ENCODE peak calls at places on chromosomes 2 and 18, in five cellular contexts. I, K, W, A and C are unnamed samples.

GRCh38 chr2:207828361-207829057 is 58.8 kb upstream of the FZD5 start:
- DNase-seq in I (no peak), K (no peak), W (no peak), A (no peak), C (no peak)

GRCh38 chr2:46229134-46230063 is 67.8 kb upstream of the EPAS1 start:
- DNase-seq in I (peak; percentile 66), K (no peak), W (no peak), A (peak; percentile 90), C (no peak)

GRCh38 chr2:63594622-63595021 is 5.9 kb downstream of the MDH1 start:
- DNase-seq in I (no peak), K (no peak), W (no peak), A (no peak), C (no peak)

GRCh38 chr2:72932045-72932444 is 14.7 kb downstream of the EMX1 start:
- DNase-seq in I (no peak), K (no peak), W (no peak), A (peak; percentile 20), C (no peak)

GRCh38 chr2:197777823-197778407 is 7.2 kb downstream of the BOLL start:
- DNase-seq in I (no peak), K (peak; percentile 47), W (peak; percentile 16), A (peak; percentile 16), C (no peak)

GRCh38 chr2:144131042-144131441 is 388.9 kb downstream of the ZEB2 start:
- DNase-seq in I (no peak), K (no peak), W (no peak), A (peak; percentile 35), C (no peak)

GRCh38 chr2:24054366-24055010 is 4.9 kb downstream of the FKBP1B start:
- DNase-seq in I (no peak), K (no peak), W (no peak), A (no peak), C (no peak)

GRCh38 chr18:26655614-26656400 is 107.5 kb upstream of the KCTD1 start:
- DNase-seq in I (peak; percentile 74), K (no peak), W (no peak), A (peak; percentile 29), C (no peak)

GRCh38 chr18:11857177-11857887 is 6.1 kb downstream of the CHMP1B start:
- DNase-seq in I (peak; percentile 61), K (no peak), W (peak; percentile 91), A (peak; percentile 100), C (peak; percentile 89)

GRCh38 chr18:13032173-13032572 is 41.0 kb downstream of the CEP192 start:
- DNase-seq in I (no peak), K (no peak), W (no peak), A (no peak), C (no peak)

GRCh38 chr2:187978341-187978740 is 313.3 kb upstream of the GULP1 start:
- DNase-seq in I (no peak), K (no peak), W (no peak), A (no peak), C (no peak)

GRCh38 chr2:38095996-38096861 is 20.3 kb upstream of the CYP1B1 start:
- DNase-seq in I (no peak), K (no peak), W (no peak), A (no peak), C (no peak)

GRCh38 chr2:195451160-195451559 is 205.9 kb upstream of the SLC39A10 start:
- DNase-seq in I (no peak), K (no peak), W (no peak), A (no peak), C (no peak)

GRCh38 chr18:73431620-73432019 is 563.8 kb upstream of the NETO1 start:
- DNase-seq in I (peak; percentile 36), K (no peak), W (no peak), A (no peak), C (no peak)

GRCh38 chr2:109421101-109421500 is 192.7 kb downstream of the SEPTIN10 start:
- DNase-seq in I (no peak), K (no peak), W (no peak), A (no peak), C (no peak)

GRCh38 chr2:64779117-64779690 is 125.5 kb upstream of the SERTAD2 start:
- DNase-seq in I (no peak), K (no peak), W (peak; percentile 79), A (peak; percentile 98), C (no peak)

GRCh38 chr2:11129598-11130449 is 25.4 kb upstream of the SLC66A3 start:
- DNase-seq in I (peak; percentile 95), K (peak; percentile 89), W (no peak), A (no peak), C (no peak)

GRCh38 chr2:40037303-40037702 is 258.2 kb upstream of the THUMPD2 start:
- DNase-seq in I (no peak), K (peak; percentile 50), W (no peak), A (no peak), C (no peak)

GRCh38 chr2:177187631-177188312 is 24.8 kb upstream of the HNRNPA3 start:
- DNase-seq in I (no peak), K (no peak), W (peak; percentile 44), A (peak; percentile 40), C (no peak)

DNA sequence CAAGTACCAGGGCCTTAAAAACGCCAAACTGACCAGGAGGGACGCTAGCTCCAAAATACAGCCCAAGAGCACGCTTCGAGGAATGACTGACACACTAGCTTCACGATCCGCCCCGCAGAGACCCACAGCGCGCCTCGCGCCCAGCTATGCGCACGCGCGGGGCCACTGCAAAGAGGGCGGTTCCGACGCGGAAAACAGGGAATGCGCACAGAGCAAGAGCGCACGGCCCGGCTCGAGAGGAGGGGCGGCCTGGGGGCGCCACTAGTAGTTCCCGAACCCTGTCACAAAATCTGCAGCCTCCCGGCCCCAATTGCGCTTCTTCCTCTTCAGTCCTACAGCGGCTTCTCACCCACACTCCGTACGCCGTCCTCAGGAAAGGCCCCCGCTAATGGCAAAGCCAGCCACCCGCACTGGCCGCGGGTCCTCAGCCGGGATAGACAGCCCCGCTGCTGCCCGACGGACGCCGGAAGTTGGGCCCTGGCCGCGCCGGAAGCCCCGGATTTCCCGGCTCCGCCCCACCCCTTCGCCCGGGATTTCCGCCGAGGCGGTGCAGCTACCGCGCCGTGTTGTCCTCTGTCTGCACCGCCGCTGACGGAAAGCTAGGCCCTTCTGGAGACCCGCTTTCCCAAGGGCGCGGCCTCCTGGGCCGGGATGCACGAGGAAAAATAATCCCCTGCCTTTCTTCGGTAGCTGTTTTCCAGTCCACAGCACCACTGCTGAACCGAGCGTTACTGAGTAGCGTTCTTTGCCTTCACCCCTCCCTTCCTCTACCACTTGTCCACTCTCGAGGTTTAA is at the start of gene HDHD2:
- DNase-seq in I (peak; percentile 86), K (peak; percentile 64), W (peak; percentile 8), A (peak; percentile 66), C (peak; percentile 95)
- TF ChIP-seq CTCF in I (no peak), K (no peak), W (no peak), A (no peak), C (peak; percentile 9)

GRCh38 chr2:84288335-84288734 is 170.7 kb downstream of the SUCLG1 start:
- DNase-seq in I (peak; percentile 40), K (no peak), W (no peak), A (no peak), C (no peak)
- TF ChIP-seq CTCF in I (no peak), K (no peak), W (no peak), A (no peak), C (no peak)

DNA sequence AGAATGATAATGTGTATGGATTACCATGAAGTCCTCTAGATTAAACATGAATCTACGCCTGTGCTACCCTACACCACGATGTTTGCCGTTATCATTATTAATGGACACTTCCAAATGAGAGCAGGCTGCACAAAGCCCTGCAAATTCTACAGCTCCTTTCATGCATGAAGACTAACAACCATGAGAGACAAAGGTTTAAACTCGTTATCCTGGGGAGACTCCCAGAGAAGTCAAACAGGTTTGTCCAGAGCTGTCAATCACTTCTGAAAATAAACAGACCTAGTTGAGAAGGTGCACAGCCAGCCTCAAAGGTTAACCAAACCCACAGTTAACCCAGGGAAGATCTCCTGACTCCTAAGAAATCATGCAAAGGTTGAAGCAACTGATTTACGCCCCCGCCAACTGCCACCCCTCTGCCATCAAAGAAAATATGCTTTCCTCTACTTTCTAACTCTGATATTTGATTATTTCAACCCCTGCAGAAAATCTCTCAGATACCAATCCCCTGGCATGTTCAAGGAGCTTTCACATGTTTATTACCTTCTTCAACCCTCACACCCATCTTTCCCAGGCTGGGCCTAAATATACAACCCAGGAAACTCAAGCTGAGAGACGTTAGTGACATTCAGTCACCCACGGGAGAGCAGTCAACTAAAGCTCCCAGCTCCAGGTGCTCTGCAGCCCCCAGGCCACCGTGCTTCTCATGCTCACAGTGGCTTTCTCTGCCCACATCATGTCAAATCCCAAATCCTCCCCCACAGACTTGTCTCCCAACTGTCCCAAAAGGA is 35.9 kb downstream of the MYO5B start:
- DNase-seq in I (no peak), K (no peak), W (no peak), A (no peak), C (no peak)
- TF ChIP-seq CTCF in I (no peak), K (no peak), W (no peak), A (no peak), C (no peak)

DNA sequence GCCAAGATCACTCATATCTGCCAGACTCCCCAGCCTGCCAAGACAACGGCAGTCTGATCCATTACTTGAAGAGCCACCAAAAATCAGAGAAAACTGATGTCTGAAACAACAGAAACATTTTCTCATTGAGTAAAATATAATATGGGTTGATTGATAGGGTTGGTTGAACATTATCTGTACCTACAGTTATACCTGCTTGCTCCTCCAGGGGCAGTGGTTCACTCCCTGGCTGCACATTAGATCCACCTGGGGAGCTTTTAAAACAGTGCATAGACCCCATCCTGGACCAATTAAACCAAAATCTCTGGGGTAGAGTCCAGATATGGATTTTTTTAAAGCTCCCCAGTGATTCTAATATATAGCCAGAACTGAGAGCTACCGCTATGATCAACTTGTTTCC is 43.6 kb upstream of the SLC14A2 start:
- DNase-seq in I (no peak), K (no peak), W (no peak), A (no peak), C (no peak)
- TF ChIP-seq CTCF in I (peak; percentile 64), K (peak; percentile 44), W (peak; percentile 13), A (peak; percentile 29), C (peak; percentile 37)

DNA sequence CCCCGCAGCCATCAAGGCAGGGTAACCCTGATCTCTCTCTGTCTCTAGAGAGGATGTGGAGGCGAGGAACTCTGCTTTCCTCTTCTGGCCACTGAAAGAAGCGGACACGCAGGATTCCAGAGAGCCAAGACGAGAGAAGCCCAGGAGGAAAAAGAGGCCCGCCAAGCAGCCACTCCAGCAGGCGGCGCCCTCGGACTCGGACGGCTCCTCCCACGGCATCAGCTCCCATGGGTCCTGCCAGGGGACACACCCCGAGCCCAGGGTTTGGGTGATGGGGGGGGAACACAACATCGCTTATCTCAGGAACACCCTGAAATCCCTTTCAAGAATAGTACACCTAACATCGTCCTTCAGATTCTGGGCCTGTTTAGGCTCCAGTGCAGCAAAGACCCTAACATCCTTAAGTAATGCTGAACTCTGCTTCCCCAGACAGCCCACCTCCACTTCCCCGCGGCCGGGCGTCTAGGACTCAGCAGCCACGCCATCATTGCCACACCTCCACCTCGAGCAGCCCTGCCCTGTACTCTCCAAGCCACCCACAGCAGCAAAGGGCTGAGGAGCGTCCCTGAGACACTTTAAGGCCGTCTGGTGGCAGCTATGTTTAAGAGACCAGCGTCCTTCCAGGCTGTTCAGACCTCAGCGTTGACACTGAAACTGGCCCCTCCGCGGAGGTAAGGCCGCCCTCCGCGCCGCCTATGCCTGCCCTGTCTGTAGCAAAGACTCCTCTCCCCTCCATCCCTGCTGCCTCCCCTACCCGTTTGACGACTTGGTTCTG is 34.3 kb upstream of the CNGA3 start:
- DNase-seq in I (peak; percentile 65), K (no peak), W (no peak), A (no peak), C (no peak)
- TF ChIP-seq CTCF in I (peak; percentile 68), K (no peak), W (no peak), A (no peak), C (no peak)